ENCODE peak calls at places on chromosomes 1 and 21, in six cellular contexts. X is Peyer's patch, J is transverse colon, R is adrenal gland, M is tibial nerve, L is ovary. E is an unnamed sample.

GRCh38 chr1:49333946-49334345 is 557.3 kb upstream of the BEND5 start:
- DNase-seq in X (no peak), J (no peak), R (no peak), M (no peak), L (no peak), E (no peak)

GRCh38 chr1:229092377-229093257 is 178.3 kb upstream of the RAB4A start:
- DNase-seq in X (no peak), J (no peak), R (no peak), M (no peak), L (no peak), E (no peak)

GRCh38 chr1:59146651-59147358 is 150.1 kb upstream of the FGGY start:
- DNase-seq in X (peak), J (peak), R (peak), M (peak), L (peak), E (peak)

GRCh38 chr1:16433066-16433465 is 4.2 kb downstream of the SPATA21 start:
- DNase-seq in X (peak), J (no peak), R (no peak), M (no peak), L (no peak), E (no peak)

GRCh38 chr1:16167331-16168143 is 11.7 kb upstream of the EPHA2 start:
- DNase-seq in X (peak), J (peak), R (no peak), M (no peak), L (peak), E (no peak)

GRCh38 chr1:186957339-186957738 is 128.6 kb downstream of the PLA2G4A start:
- DNase-seq in X (no peak), J (no peak), R (no peak), M (no peak), L (no peak), E (no peak)

GRCh38 chr1:160711528-160712311 is at the start of gene CD48:
- DNase-seq in X (peak), J (no peak), R (no peak), M (no peak), L (no peak), E (no peak)

GRCh38 chr1:229297746-229298145 is 26.8 kb downstream of the RAB4A start:
- DNase-seq in X (no peak), J (no peak), R (no peak), M (no peak), L (no peak), E (no peak)

GRCh38 chr1:188958461-188959115 is 1519.1 kb downstream of the BRINP3 start:
- DNase-seq in X (no peak), J (no peak), R (no peak), M (no peak), L (no peak), E (no peak)

GRCh38 chr1:221689138-221689537 is 52.8 kb downstream of the DUSP10 start:
- DNase-seq in X (no peak), J (no peak), R (no peak), M (no peak), L (no peak), E (no peak)

GRCh38 chr21:45019076-45019886 is 55.1 kb upstream of the ADARB1 start:
- DNase-seq in X (no peak), J (peak), R (peak), M (no peak), L (peak), E (no peak)

GRCh38 chr1:59184506-59184905 is 112.4 kb upstream of the FGGY start:
- DNase-seq in X (no peak), J (no peak), R (no peak), M (no peak), L (no peak), E (no peak)

GRCh38 chr1:13628218-13628617 is 44.6 kb downstream of the PDPN start:
- DNase-seq in X (no peak), J (no peak), R (no peak), M (no peak), L (no peak), E (no peak)

DNA sequence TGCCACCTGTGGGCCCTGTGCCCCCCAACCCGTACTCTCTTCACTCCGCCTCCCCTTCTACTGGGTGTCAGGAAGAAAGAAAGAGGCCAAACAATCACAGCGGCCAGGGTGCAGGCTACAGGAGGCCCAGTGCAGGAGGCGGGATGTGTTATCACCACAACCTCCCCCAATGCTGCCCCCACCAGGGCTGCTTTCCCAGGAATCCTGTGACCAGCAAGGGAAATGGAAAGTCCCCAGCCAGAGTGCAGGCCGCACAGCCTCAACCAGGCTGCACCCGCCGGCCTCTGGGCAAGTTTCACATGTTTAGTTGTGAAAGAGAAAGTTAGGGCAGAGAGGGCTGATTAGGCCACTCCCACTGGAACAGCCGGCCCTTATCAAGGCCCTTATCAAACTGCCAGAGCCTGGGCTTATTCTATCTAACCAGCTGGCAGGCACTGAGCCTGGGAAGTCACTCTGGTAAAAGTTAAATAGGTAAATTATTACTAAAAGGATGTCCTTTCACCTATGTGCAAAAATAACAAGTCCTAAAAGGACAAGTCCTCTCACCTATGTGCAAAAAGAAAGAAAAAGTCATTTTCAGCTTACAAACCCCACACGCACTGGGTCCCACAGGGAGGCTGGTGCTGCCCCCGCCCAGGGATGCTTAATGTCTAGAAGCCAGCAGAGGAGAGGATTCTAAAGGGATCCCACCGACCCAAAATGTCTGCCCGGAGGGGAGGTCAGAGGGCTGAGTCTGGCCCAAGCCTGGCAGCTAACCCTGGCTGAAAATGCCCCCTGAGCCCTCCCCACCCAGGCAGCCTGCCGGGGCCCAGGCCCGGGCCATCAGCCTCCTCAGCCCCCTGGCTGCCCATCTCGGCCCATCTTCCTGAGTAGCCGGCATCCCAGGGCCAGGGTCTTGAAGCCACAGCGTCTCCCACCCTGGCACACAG is 33.7 kb downstream of the ACOT7 start:
- DNase-seq in X (peak), J (peak), R (peak), M (no peak), L (peak), E (no peak)
- TF ChIP-seq POLR2A in X (peak), J (peak), R (peak), M (no peak), L (no peak), E (no peak)

DNA sequence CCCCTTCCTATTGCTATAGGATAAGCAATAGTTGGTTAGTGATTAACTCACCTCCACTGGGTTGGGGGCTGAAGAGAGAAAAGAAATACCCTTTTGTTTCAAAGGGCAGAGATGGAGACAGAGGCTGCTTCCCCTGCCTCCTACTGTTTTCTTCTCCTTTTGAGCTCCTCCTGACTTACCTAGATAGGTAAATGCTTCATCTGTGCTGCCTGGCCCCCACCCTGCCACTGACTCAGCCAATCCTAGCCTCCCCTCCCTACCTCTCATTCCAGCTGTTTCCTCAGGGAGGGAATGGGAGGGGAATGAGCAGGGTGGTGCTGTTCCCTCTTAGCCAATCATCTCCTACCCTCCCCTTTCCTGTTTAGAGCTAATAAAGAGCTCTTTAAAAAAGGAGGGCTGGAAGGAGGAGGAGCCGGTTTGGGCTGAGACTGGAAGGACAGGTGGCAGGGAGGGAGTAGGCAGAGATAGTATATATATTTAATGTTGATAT is at the start of gene C1orf116:
- DNase-seq in X (no peak), J (peak), R (no peak), M (no peak), L (no peak), E (peak)
- TF ChIP-seq POLR2A in X (peak), J (peak), R (no peak), M (no peak), L (no peak), E (no peak)

DNA sequence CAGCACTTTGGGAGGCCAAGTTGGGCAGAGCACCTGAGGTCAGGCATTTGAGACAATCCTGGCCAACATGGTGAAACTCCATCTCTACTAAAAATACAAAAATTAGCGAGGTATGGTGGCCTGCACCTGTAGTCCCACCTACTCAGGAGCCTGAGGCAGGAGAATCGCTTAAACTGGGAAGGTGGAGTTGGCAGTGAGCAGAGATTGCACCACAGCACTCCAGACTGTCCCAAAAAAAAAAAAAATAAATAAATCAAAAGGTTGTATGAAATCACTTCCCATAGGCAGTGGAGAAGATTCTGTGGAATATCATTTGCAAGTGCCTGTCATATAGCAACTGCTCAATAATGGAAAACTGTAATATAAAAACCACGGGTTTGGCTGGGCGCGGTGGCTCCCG is 65.1 kb upstream of the SERBP1 start:
- DNase-seq in X (no peak), J (no peak), R (no peak), M (no peak), L (no peak), E (no peak)
- TF ChIP-seq POLR2A in X (no peak), J (no peak), R (no peak), M (no peak), L (no peak), E (no peak)

GRCh38 chr1:92443893-92444292 is 42.8 kb downstream of the GFI1 start:
- DNase-seq in X (no peak), J (no peak), R (no peak), M (no peak), L (no peak), E (no peak)
- TF ChIP-seq POLR2A in X (no peak), J (no peak), R (no peak), M (no peak), L (no peak), E (no peak)

GRCh38 chr1:21261551-21262281 is 28.5 kb downstream of the ECE1 start:
- DNase-seq in X (no peak), J (peak), R (peak), M (peak), L (peak), E (peak)

GRCh38 chr1:21260405-21261129 is 29.7 kb downstream of the ECE1 start:
- DNase-seq in X (no peak), J (no peak), R (no peak), M (no peak), L (no peak), E (no peak)

GRCh38 chr1:21263653-21264225 is 26.5 kb downstream of the ECE1 start:
- DNase-seq in X (no peak), J (no peak), R (no peak), M (no peak), L (no peak), E (no peak)

GRCh38 chr1:21263052-21263429 is 27.2 kb downstream of the ECE1 start:
- DNase-seq in X (no peak), J (no peak), R (no peak), M (no peak), L (no peak), E (no peak)

GRCh38 chr1:21262282-21263051 is 27.8 kb downstream of the ECE1 start:
- DNase-seq in X (no peak), J (peak), R (peak), M (peak), L (peak), E (no peak)
- TF ChIP-seq POLR2A in X (no peak), J (no peak), R (peak), M (no peak), L (peak), E (no peak)

GRCh38 chr1:36149973-36150295 is 648 bp upstream of the TRAPPC3 start:
- DNase-seq in X (no peak), J (no peak), R (no peak), M (no peak), L (no peak), E (no peak)

GRCh38 chr1:36150296-36151132 is 1.2 kb upstream of the TRAPPC3 start:
- DNase-seq in X (peak), J (peak), R (peak), M (peak), L (peak), E (peak)

GRCh38 chr1:36151133-36151844 is 2.0 kb upstream of the TRAPPC3 start:
- DNase-seq in X (no peak), J (no peak), R (no peak), M (no peak), L (no peak), E (no peak)

GRCh38 chr1:36149237-36149972 is at the start of gene TRAPPC3:
- DNase-seq in X (peak), J (peak), R (peak), M (peak), L (peak), E (peak)

DNA sequence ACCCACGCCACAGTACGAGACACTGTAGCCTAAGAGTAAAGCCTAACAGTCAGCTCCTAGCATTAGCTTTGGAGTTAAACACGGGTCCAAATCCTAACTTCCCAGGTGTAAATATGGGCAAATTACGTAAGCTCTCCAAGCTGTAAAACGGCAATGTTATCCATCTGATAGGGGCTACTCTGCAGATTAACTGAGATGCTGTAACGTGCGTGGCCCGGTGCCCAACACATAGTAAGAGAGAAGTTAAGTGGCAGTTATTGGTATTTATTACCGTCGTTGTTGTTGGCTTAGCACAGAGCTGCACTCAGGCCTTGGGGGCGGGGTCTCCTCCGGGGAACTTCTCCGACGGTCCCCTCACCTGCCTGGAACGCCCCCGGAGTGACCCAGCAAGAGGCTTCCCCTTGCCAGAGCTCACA is 457 bp downstream of the TRAPPC3 start:
- DNase-seq in X (no peak), J (no peak), R (no peak), M (no peak), L (no peak), E (no peak)
- TF ChIP-seq POLR2A in X (no peak), J (no peak), R (no peak), M (no peak), L (no peak), E (no peak)

GRCh38 chr1:158272681-158273080 is 17.0 kb upstream of the CD1C start:
- DNase-seq in X (no peak), J (no peak), R (no peak), M (no peak), L (no peak), E (no peak)

GRCh38 chr1:158274797-158275196 is 14.9 kb upstream of the CD1C start:
- DNase-seq in X (no peak), J (no peak), R (no peak), M (no peak), L (no peak), E (no peak)
- TF ChIP-seq POLR2A in X (no peak), J (no peak), R (no peak), M (no peak), L (no peak), E (no peak)

GRCh38 chr1:231272880-231273279 is 31.9 kb downstream of the GNPAT start:
- DNase-seq in X (no peak), J (no peak), R (no peak), M (no peak), L (no peak), E (peak)

GRCh38 chr1:231266811-231267322 is 25.9 kb downstream of the GNPAT start:
- DNase-seq in X (no peak), J (no peak), R (no peak), M (no peak), L (no peak), E (no peak)

GRCh38 chr1:231274119-231274825 is 33.3 kb downstream of the GNPAT start:
- DNase-seq in X (no peak), J (no peak), R (no peak), M (no peak), L (no peak), E (no peak)

GRCh38 chr1:231272173-231272572 is 31.2 kb downstream of the GNPAT start:
- DNase-seq in X (no peak), J (no peak), R (no peak), M (no peak), L (no peak), E (no peak)
- TF ChIP-seq POLR2A in X (no peak), J (no peak), R (no peak), M (no peak), L (no peak), E (no peak)

GRCh38 chr21:39109596-39110210 is 73.5 kb downstream of the PSMG1 start:
- DNase-seq in X (no peak), J (no peak), R (no peak), M (no peak), L (no peak), E (no peak)
- TF ChIP-seq POLR2A in X (no peak), J (no peak), R (no peak), M (no peak), L (no peak), E (no peak)

E was measured in H54.